ENCODE peak calls at places on chromosomes 16 and 17, in ten cellular contexts. One of them, this sample, is unnamed.

GRCh38 chr17:9233271-9233599 is 211.9 kb downstream of the NTN1 start:
- DNase-seq in heart right ventricle: no peak
- DNase-seq in mesothelial cell of epicardium: no peak
- DNase-seq in ovary: no peak
- DNase-seq in activated B cell treated with CpG ODN at 0.5 μM for 24 hours: no peak
- DNase-seq in fibroblast of lung: no peak
- DNase-seq in fibroblast of pulmonary artery: no peak
- DNase-seq in adrenal gland: no peak
- DNase-seq in lower leg skin: no peak
- DNase-seq in CD14-positive monocyte: no peak
- DNase-seq in this sample: no peak

GRCh38 chr16:19785512-19786130 is 67.5 kb downstream of the IQCK start:
- DNase-seq in heart right ventricle: no peak
- DNase-seq in ovary: no peak
- DNase-seq in fibroblast of pulmonary artery: no peak
- DNase-seq in lower leg skin: no peak
- DNase-seq in CD14-positive monocyte: no peak
- DNase-seq in mesothelial cell of epicardium: no peak
- DNase-seq in activated B cell treated with CpG ODN at 0.5 μM for 24 hours: no peak
- DNase-seq in adrenal gland: no peak
- DNase-seq in fibroblast of lung: no peak
- DNase-seq in this sample: no peak

GRCh38 chr16:17467923-17468540 is 2.7 kb downstream of the XYLT1 start:
- DNase-seq in ovary: peak; percentile 81
- DNase-seq in CD14-positive monocyte: no peak
- DNase-seq in activated B cell treated with CpG ODN at 0.5 μM for 24 hours: no peak
- DNase-seq in adrenal gland: peak; percentile 79
- DNase-seq in lower leg skin: peak; percentile 90
- DNase-seq in fibroblast of pulmonary artery: peak; percentile 59
- DNase-seq in heart right ventricle: peak; percentile 44
- DNase-seq in fibroblast of lung: peak; percentile 77
- DNase-seq in mesothelial cell of epicardium: no peak
- DNase-seq in this sample: no peak

GRCh38 chr16:85625053-85625452 is 11.9 kb downstream of the GSE1 start:
- DNase-seq in activated B cell treated with CpG ODN at 0.5 μM for 24 hours: no peak
- DNase-seq in adrenal gland: peak; percentile 79
- DNase-seq in fibroblast of lung: no peak
- DNase-seq in fibroblast of pulmonary artery: no peak
- DNase-seq in lower leg skin: no peak
- DNase-seq in heart right ventricle: no peak
- DNase-seq in mesothelial cell of epicardium: no peak
- DNase-seq in ovary: no peak
- DNase-seq in CD14-positive monocyte: no peak
- DNase-seq in this sample: no peak

GRCh38 chr16:31200821-31201510 is 1.6 kb downstream of the PYCARD start:
- DNase-seq in CD14-positive monocyte: no peak
- DNase-seq in fibroblast of pulmonary artery: no peak
- DNase-seq in heart right ventricle: no peak
- DNase-seq in ovary: no peak
- DNase-seq in fibroblast of lung: peak; percentile 39
- DNase-seq in mesothelial cell of epicardium: no peak
- DNase-seq in activated B cell treated with CpG ODN at 0.5 μM for 24 hours: no peak
- DNase-seq in adrenal gland: no peak
- DNase-seq in lower leg skin: no peak
- DNase-seq in this sample: no peak

GRCh38 chr17:79207957-79208356 is 133.3 kb downstream of the ENGASE start:
- DNase-seq in activated B cell treated with CpG ODN at 0.5 μM for 24 hours: no peak
- DNase-seq in CD14-positive monocyte: no peak
- DNase-seq in lower leg skin: no peak
- DNase-seq in mesothelial cell of epicardium: no peak
- DNase-seq in heart right ventricle: no peak
- DNase-seq in adrenal gland: no peak
- DNase-seq in fibroblast of pulmonary artery: no peak
- DNase-seq in fibroblast of lung: no peak
- DNase-seq in ovary: no peak
- DNase-seq in this sample: no peak

GRCh38 chr17:50893183-50893993 is 27.2 kb upstream of the TOB1 start:
- DNase-seq in heart right ventricle: no peak
- DNase-seq in fibroblast of lung: peak; percentile 60
- DNase-seq in activated B cell treated with CpG ODN at 0.5 μM for 24 hours: no peak
- DNase-seq in mesothelial cell of epicardium: no peak
- DNase-seq in CD14-positive monocyte: no peak
- DNase-seq in adrenal gland: no peak
- DNase-seq in ovary: no peak
- DNase-seq in fibroblast of pulmonary artery: peak; percentile 41
- DNase-seq in lower leg skin: no peak
- DNase-seq in this sample: no peak

GRCh38 chr16:78133919-78134318 is 34.5 kb downstream of the WWOX start:
- DNase-seq in lower leg skin: no peak
- DNase-seq in fibroblast of lung: no peak
- DNase-seq in mesothelial cell of epicardium: no peak
- DNase-seq in fibroblast of pulmonary artery: no peak
- DNase-seq in CD14-positive monocyte: no peak
- DNase-seq in ovary: no peak
- DNase-seq in activated B cell treated with CpG ODN at 0.5 μM for 24 hours: no peak
- DNase-seq in heart right ventricle: no peak
- DNase-seq in adrenal gland: no peak
- DNase-seq in this sample: no peak

GRCh38 chr16:55668337-55669281 is 12.8 kb downstream of the SLC6A2 start:
- DNase-seq in fibroblast of pulmonary artery: peak; percentile 31
- DNase-seq in adrenal gland: peak; percentile 26
- DNase-seq in ovary: no peak
- DNase-seq in CD14-positive monocyte: no peak
- DNase-seq in lower leg skin: no peak
- DNase-seq in mesothelial cell of epicardium: no peak
- DNase-seq in fibroblast of lung: no peak
- DNase-seq in activated B cell treated with CpG ODN at 0.5 μM for 24 hours: no peak
- DNase-seq in heart right ventricle: no peak
- DNase-seq in this sample: no peak

GRCh38 chr16:53741546-53741945 is 37.6 kb downstream of the FTO start:
- DNase-seq in adrenal gland: no peak
- DNase-seq in activated B cell treated with CpG ODN at 0.5 μM for 24 hours: no peak
- DNase-seq in ovary: no peak
- DNase-seq in mesothelial cell of epicardium: no peak
- DNase-seq in fibroblast of lung: no peak
- DNase-seq in CD14-positive monocyte: no peak
- DNase-seq in fibroblast of pulmonary artery: no peak
- DNase-seq in heart right ventricle: no peak
- DNase-seq in lower leg skin: no peak
- DNase-seq in this sample: no peak

GRCh38 chr17:77193653-77194052 is 52.9 kb downstream of the SEC14L1 start:
- DNase-seq in mesothelial cell of epicardium: no peak
- DNase-seq in ovary: no peak
- DNase-seq in adrenal gland: no peak
- DNase-seq in CD14-positive monocyte: no peak
- DNase-seq in heart right ventricle: no peak
- DNase-seq in fibroblast of pulmonary artery: no peak
- DNase-seq in activated B cell treated with CpG ODN at 0.5 μM for 24 hours: no peak
- DNase-seq in fibroblast of lung: no peak
- DNase-seq in lower leg skin: no peak
- DNase-seq in this sample: no peak

GRCh38 chr17:72714357-72714966 is 378.0 kb downstream of the SLC39A11 start:
- DNase-seq in adrenal gland: no peak
- DNase-seq in fibroblast of lung: no peak
- DNase-seq in lower leg skin: no peak
- DNase-seq in CD14-positive monocyte: no peak
- DNase-seq in mesothelial cell of epicardium: no peak
- DNase-seq in heart right ventricle: no peak
- DNase-seq in fibroblast of pulmonary artery: no peak
- DNase-seq in activated B cell treated with CpG ODN at 0.5 μM for 24 hours: no peak
- DNase-seq in ovary: no peak
- DNase-seq in this sample: no peak

GRCh38 chr16:28087675-28088285 is 24.3 kb upstream of the GSG1L start:
- DNase-seq in ovary: no peak
- DNase-seq in heart right ventricle: no peak
- DNase-seq in fibroblast of pulmonary artery: no peak
- DNase-seq in activated B cell treated with CpG ODN at 0.5 μM for 24 hours: no peak
- DNase-seq in adrenal gland: no peak
- DNase-seq in mesothelial cell of epicardium: no peak
- DNase-seq in CD14-positive monocyte: no peak
- DNase-seq in fibroblast of lung: no peak
- DNase-seq in lower leg skin: no peak
- DNase-seq in this sample: no peak

GRCh38 chr16:8572919-8573724 is 17.2 kb downstream of the TMEM114 start:
- DNase-seq in fibroblast of pulmonary artery: peak; percentile 65
- DNase-seq in CD14-positive monocyte: no peak
- DNase-seq in mesothelial cell of epicardium: no peak
- DNase-seq in ovary: no peak
- DNase-seq in lower leg skin: peak; percentile 78
- DNase-seq in adrenal gland: peak; percentile 34
- DNase-seq in activated B cell treated with CpG ODN at 0.5 μM for 24 hours: no peak
- DNase-seq in heart right ventricle: no peak
- DNase-seq in fibroblast of lung: peak; percentile 51
- DNase-seq in this sample: no peak
- TF ChIP-seq CTCF in fibroblast of pulmonary artery: peak; percentile 64
- TF ChIP-seq CTCF in CD14-positive monocyte: peak; percentile 74
- TF ChIP-seq CTCF in mesothelial cell of epicardium: peak; percentile 45
- TF ChIP-seq CTCF in ovary: no peak
- TF ChIP-seq CTCF in lower leg skin: no peak
- TF ChIP-seq CTCF in adrenal gland: peak; percentile 36
- TF ChIP-seq CTCF in activated B cell treated with CpG ODN at 0.5 μM for 24 hours: no peak
- TF ChIP-seq CTCF in heart right ventricle: peak; percentile 48
- TF ChIP-seq CTCF in fibroblast of lung: peak; percentile 48
- TF ChIP-seq CTCF in this sample: peak; percentile 53

DNA sequence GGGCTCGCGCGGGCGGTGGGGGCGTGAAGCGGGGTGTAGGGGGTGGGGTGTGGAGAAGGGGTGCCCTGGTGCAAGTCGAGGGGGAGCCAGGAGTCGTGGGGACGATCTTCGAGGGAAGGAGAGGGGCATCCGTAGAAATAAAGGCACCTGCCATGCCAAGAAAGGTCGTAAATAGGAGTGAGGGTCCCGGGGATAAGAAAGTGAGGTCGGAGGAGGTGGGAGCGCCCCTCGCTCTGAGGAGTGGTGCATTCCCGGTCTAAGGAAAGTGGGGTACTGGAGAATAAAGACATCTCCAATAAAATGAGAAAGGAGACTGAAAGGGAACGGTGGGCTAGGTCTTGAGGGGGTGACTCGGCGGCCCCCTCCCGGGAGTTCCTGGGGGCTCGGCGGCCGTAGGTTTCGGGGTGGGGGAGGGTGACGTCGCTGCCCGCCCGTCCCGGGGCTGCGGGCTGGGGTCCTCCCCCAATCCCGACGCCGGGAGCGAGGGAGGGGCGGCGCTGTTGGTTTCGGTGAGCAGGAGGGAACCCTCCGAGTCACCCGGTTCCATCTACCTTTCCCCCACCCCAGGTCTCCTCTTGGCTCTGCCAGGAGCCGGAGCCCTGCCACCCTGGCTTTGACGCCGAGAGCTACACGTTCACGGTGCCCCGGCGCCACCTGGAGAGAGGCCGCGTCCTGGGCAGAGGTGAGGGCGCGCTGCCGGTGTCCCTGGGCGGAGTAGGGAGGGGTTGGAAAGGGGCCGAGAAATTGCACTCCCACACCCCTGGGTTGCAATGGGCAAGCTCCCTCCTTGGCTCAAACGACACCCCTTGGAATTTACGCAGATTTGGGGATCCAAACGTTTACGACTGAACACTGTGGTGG is 868 bp downstream of the CDH1 start:
- DNase-seq in CD14-positive monocyte: no peak
- DNase-seq in heart right ventricle: peak; percentile 16
- DNase-seq in fibroblast of lung: no peak
- DNase-seq in fibroblast of pulmonary artery: no peak
- DNase-seq in ovary: peak; percentile 19
- DNase-seq in adrenal gland: no peak
- DNase-seq in activated B cell treated with CpG ODN at 0.5 μM for 24 hours: no peak
- DNase-seq in mesothelial cell of epicardium: no peak
- DNase-seq in lower leg skin: no peak
- DNase-seq in this sample: no peak
- TF ChIP-seq CTCF in CD14-positive monocyte: no peak
- TF ChIP-seq CTCF in heart right ventricle: no peak
- TF ChIP-seq CTCF in fibroblast of lung: no peak
- TF ChIP-seq CTCF in fibroblast of pulmonary artery: no peak
- TF ChIP-seq CTCF in ovary: no peak
- TF ChIP-seq CTCF in adrenal gland: no peak
- TF ChIP-seq CTCF in activated B cell treated with CpG ODN at 0.5 μM for 24 hours: no peak
- TF ChIP-seq CTCF in mesothelial cell of epicardium: no peak
- TF ChIP-seq CTCF in lower leg skin: no peak
- TF ChIP-seq CTCF in this sample: no peak

GRCh38 chr16:10981697-10982216 is 37.4 kb downstream of the CLEC16A start:
- DNase-seq in fibroblast of lung: peak; percentile 42
- DNase-seq in ovary: no peak
- DNase-seq in heart right ventricle: no peak
- DNase-seq in lower leg skin: no peak
- DNase-seq in CD14-positive monocyte: no peak
- DNase-seq in activated B cell treated with CpG ODN at 0.5 μM for 24 hours: peak; percentile 64
- DNase-seq in fibroblast of pulmonary artery: no peak
- DNase-seq in mesothelial cell of epicardium: no peak
- DNase-seq in adrenal gland: no peak
- DNase-seq in this sample: peak; percentile 57
- TF ChIP-seq CTCF in fibroblast of lung: peak; percentile 30
- TF ChIP-seq CTCF in ovary: no peak
- TF ChIP-seq CTCF in heart right ventricle: peak; percentile 28
- TF ChIP-seq CTCF in lower leg skin: no peak
- TF ChIP-seq CTCF in CD14-positive monocyte: no peak
- TF ChIP-seq CTCF in activated B cell treated with CpG ODN at 0.5 μM for 24 hours: no peak
- TF ChIP-seq CTCF in fibroblast of pulmonary artery: peak; percentile 34
- TF ChIP-seq CTCF in mesothelial cell of epicardium: no peak
- TF ChIP-seq CTCF in adrenal gland: no peak
- TF ChIP-seq CTCF in this sample: peak; percentile 75

GRCh38 chr16:3984111-3985060 is 103.9 kb upstream of the CREBBP start:
- DNase-seq in heart right ventricle: no peak
- DNase-seq in CD14-positive monocyte: no peak
- DNase-seq in adrenal gland: no peak
- DNase-seq in lower leg skin: no peak
- DNase-seq in ovary: no peak
- DNase-seq in fibroblast of lung: no peak
- DNase-seq in fibroblast of pulmonary artery: no peak
- DNase-seq in activated B cell treated with CpG ODN at 0.5 μM for 24 hours: no peak
- DNase-seq in mesothelial cell of epicardium: no peak
- DNase-seq in this sample: no peak

GRCh38 chr16:3980311-3981111 is 100.0 kb upstream of the CREBBP start:
- DNase-seq in mesothelial cell of epicardium: no peak
- DNase-seq in lower leg skin: no peak
- DNase-seq in fibroblast of lung: peak; percentile 77
- DNase-seq in activated B cell treated with CpG ODN at 0.5 μM for 24 hours: no peak
- DNase-seq in fibroblast of pulmonary artery: peak; percentile 73
- DNase-seq in heart right ventricle: no peak
- DNase-seq in adrenal gland: no peak
- DNase-seq in CD14-positive monocyte: no peak
- DNase-seq in ovary: peak; percentile 63
- DNase-seq in this sample: no peak

GRCh38 chr16:3979518-3979917 is 99.0 kb upstream of the CREBBP start:
- DNase-seq in ovary: no peak
- DNase-seq in CD14-positive monocyte: no peak
- DNase-seq in mesothelial cell of epicardium: no peak
- DNase-seq in activated B cell treated with CpG ODN at 0.5 μM for 24 hours: no peak
- DNase-seq in fibroblast of lung: no peak
- DNase-seq in lower leg skin: no peak
- DNase-seq in fibroblast of pulmonary artery: no peak
- DNase-seq in adrenal gland: no peak
- DNase-seq in heart right ventricle: no peak
- DNase-seq in this sample: no peak

GRCh38 chr16:3983081-3983520 is 102.6 kb upstream of the CREBBP start:
- DNase-seq in lower leg skin: no peak
- DNase-seq in fibroblast of lung: peak; percentile 69
- DNase-seq in heart right ventricle: peak; percentile 65
- DNase-seq in ovary: peak; percentile 78
- DNase-seq in activated B cell treated with CpG ODN at 0.5 μM for 24 hours: no peak
- DNase-seq in CD14-positive monocyte: peak; percentile 61
- DNase-seq in adrenal gland: peak; percentile 79
- DNase-seq in mesothelial cell of epicardium: peak; percentile 68
- DNase-seq in fibroblast of pulmonary artery: peak; percentile 75
- DNase-seq in this sample: peak; percentile 78

GRCh38 chr16:3982216-3982615 is 101.7 kb upstream of the CREBBP start:
- DNase-seq in mesothelial cell of epicardium: no peak
- DNase-seq in activated B cell treated with CpG ODN at 0.5 μM for 24 hours: no peak
- DNase-seq in CD14-positive monocyte: no peak
- DNase-seq in lower leg skin: no peak
- DNase-seq in fibroblast of pulmonary artery: no peak
- DNase-seq in adrenal gland: no peak
- DNase-seq in fibroblast of lung: no peak
- DNase-seq in ovary: no peak
- DNase-seq in heart right ventricle: no peak
- DNase-seq in this sample: no peak
- TF ChIP-seq CTCF in mesothelial cell of epicardium: no peak
- TF ChIP-seq CTCF in activated B cell treated with CpG ODN at 0.5 μM for 24 hours: no peak
- TF ChIP-seq CTCF in CD14-positive monocyte: no peak
- TF ChIP-seq CTCF in lower leg skin: no peak
- TF ChIP-seq CTCF in fibroblast of pulmonary artery: no peak
- TF ChIP-seq CTCF in adrenal gland: no peak
- TF ChIP-seq CTCF in fibroblast of lung: no peak
- TF ChIP-seq CTCF in ovary: no peak
- TF ChIP-seq CTCF in heart right ventricle: no peak
- TF ChIP-seq CTCF in this sample: no peak